ENCODE peak calls at places on chromosome 15, in four cellular contexts. J is A549, B is H1, Y is K562. G is an unnamed sample.

GRCh38 chr15:48976444-48977088 is 12.8 kb upstream of the SHC4 start:
- DNase-seq in J (no peak), B (no peak), Y (no peak), G (peak)

GRCh38 chr15:70802629-70803028 is 39.3 kb upstream of the UACA start:
- DNase-seq in J (peak), B (no peak), Y (no peak), G (no peak)

GRCh38 chr15:67941643-67942315 is 101.9 kb upstream of the RNU6-1 start:
- DNase-seq in J (no peak), B (no peak), Y (peak), G (peak)

GRCh38 chr15:80507131-80507530 is 102.9 kb downstream of the ARNT2 start:
- DNase-seq in J (no peak), B (no peak), Y (no peak), G (no peak)

GRCh38 chr15:93488157-93488803 is 399.3 kb upstream of the RGMA start:
- DNase-seq in J (no peak), B (no peak), Y (no peak), G (no peak)

GRCh38 chr15:80695099-80695910 is at the start of gene ABHD17C:
- DNase-seq in J (peak), B (no peak), Y (peak), G (peak)

GRCh38 chr15:74781673-74782595 is at the start of gene CSK:
- DNase-seq in J (peak), B (no peak), Y (peak), G (no peak)

GRCh38 chr15:71237456-71238188 is 122.4 kb downstream of the THSD4 start:
- DNase-seq in J (peak), B (no peak), Y (no peak), G (peak)

GRCh38 chr15:50168778-50169411 is 13.1 kb upstream of the SLC27A2 start:
- DNase-seq in J (no peak), B (no peak), Y (no peak), G (no peak)

GRCh38 chr15:64597469-64597806 is 137.1 kb downstream of the ZNF609 start:
- DNase-seq in J (no peak), B (no peak), Y (no peak), G (no peak)

GRCh38 chr15:50046868-50047267 is 72.2 kb downstream of the ATP8B4 start:
- DNase-seq in J (no peak), B (no peak), Y (no peak), G (no peak)

GRCh38 chr15:56805466-56806146 is 72.3 kb upstream of the ZNF280D start:
- DNase-seq in J (peak), B (no peak), Y (no peak), G (no peak)

GRCh38 chr15:66196565-66196964 is 57.0 kb downstream of the MEGF11 start:
- DNase-seq in J (no peak), B (no peak), Y (no peak), G (no peak)

DNA sequence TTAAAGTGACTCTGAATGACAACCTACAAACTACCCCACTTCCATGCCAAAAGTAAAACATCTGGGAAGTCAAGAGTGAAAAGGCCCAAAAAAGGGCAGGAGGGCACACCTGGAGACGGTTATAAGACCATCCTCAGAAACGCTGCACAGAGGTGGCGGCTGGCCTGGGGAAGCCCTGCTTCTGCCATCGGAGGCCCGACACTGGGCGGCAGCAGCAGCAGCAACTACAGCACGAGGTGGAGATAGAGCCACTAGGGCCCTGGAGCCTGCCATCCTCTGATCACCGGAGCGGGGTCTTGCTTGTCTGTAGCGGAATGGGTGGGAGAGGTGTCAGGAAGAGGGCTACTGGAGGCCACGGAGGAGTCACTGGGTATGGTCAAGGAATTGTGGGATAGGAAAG is 283.3 kb downstream of the ADAMTS17 start:
- DNase-seq in J (no peak), B (no peak), Y (no peak), G (no peak)
- TF ChIP-seq RNF2 in J (no peak), B (no peak), Y (no peak), G (no peak)

DNA sequence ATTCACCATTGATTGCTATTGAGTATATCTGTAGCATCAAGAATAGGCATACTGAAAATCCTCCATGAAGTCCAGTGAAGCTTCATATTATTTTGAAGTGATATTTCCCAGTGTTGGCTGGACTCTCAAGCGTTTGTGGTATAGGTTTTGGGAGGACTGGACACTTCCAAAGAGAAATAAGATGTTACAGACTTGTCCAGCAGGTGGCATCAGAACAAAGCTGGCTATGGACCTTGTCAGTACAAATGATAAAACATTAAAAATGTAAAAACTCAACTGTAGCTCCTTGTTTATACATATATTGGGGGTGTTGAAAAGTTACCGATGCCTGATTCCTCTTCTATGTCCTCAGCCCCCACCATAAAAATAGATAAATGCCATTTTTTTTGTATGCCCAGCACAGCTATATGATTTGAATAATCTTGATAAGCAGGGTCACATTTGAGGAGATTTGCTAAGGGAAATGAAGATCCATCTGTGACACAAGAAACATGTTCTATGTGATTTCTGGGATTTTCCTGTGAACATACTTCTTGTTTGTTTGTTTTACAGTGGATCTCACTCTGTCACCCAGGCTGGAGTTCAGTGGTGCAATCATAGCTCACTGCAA is 54.5 kb upstream of the GOLGA6B start:
- DNase-seq in J (peak), B (no peak), Y (peak), G (peak)
- TF ChIP-seq RNF2 in J (no peak), B (no peak), Y (no peak), G (no peak)

DNA sequence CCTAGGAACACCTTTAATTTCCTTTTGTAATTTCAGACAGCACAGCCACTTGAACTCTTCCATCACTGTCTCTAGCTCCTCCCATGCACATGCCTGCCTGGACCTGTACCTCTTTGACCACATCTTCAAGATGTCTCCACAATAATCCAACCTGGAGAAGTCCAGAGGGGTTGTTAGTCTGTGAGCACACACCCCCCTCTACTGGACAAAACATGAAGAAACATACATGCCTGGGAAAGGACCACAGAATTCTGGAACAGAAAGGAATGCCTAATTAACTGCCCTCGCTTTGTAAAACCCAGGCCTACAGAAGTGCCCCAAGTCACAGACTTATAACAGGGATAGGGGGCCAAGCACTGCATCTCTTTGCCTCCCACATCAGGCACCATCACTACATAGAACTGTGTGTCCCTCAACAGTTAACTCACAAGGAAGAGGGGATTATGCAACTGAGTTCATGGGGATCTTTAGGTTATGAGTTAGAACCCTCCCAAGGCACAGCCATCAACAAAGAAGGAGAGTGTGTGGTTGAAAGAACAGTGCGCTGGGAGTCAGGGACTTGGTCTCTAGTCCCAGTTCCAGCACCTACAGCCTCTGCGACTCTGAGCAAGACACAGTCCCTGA is 61.7 kb downstream of the FMN1 start:
- DNase-seq in J (peak), B (peak), Y (peak), G (peak)
- TF ChIP-seq RNF2 in J (no peak), B (no peak), Y (no peak), G (no peak)

DNA sequence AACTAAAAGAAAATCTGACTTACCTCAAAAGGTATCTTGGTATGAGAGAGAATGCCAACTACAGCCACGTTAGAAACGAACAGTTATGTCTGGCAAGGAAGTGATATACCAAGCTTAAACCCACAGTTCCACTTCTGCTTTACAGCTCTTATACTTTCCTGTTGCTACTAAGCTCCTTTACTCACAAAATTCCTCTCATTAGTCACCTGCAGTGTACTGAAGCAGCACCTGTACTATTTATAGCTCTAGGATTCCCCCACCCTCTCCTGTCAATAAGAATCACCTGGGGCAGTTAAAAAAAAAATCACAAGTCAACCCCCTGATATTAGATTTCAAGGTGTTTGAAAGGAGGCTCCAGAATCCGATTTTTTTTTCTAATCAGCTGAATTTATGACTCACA is 2.9 kb upstream of the TMEM266 start:
- DNase-seq in J (no peak), B (no peak), Y (no peak), G (no peak)
- TF ChIP-seq RNF2 in J (no peak), B (no peak), Y (no peak), G (no peak)

GRCh38 chr15:69552057-69552815 is 99.6 kb downstream of the RPLP1 start:
- DNase-seq in J (no peak), B (no peak), Y (no peak), G (no peak)
- TF ChIP-seq RNF2 in J (no peak), B (no peak), Y (no peak), G (no peak)

DNA sequence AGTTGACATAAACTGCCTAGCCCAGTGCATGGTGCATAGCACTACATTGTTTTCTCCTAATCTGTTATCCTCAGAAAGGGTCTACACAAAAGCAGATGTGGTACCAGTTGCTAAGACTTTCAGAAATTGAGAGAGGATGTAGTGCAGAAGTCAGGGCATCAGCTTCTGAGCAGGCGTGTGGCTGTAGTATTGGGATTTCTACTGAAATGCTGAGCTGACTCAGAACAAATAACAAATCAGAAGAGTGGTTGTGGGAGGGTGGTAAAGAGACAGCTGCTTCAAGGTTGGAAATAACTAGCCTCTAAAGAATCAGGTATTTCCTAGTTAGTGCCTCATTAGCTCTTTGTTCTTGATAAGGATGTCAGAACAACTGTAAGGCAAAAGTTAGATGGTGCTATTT is 161.3 kb downstream of the AKAP13 start:
- DNase-seq in J (no peak), B (no peak), Y (no peak), G (no peak)
- TF ChIP-seq RNF2 in J (no peak), B (no peak), Y (no peak), G (no peak)

G was measured in HepG2.